ENCODE peak calls at places on chromosomes 4 and X, in eight cellular contexts. E is left lung; H is ELR; S is naive thymus-derived CD8-positive, alpha-beta T cell; W is iPS-NIHi11; M is stomach; Y is NCI-H146; R is suprapubic skin. N is an unnamed sample.

GRCh38 chrX:65866146-65866545 is 173.7 kb downstream of the VSIG4 start:
- DNase-seq in E (no peak), H (no peak), S (no peak), W (no peak), M (no peak), Y (no peak), R (no peak), N (no peak)

GRCh38 chr4:38759790-38760122 is 23.0 kb downstream of the TLR10 start:
- DNase-seq in E (no peak), H (no peak), S (no peak), W (no peak), M (no peak), Y (no peak), R (no peak), N (no peak)

GRCh38 chrX:6226053-6226645 is 2.5 kb downstream of the NLGN4X start:
- DNase-seq in E (peak; percentile 52), H (no peak), S (no peak), W (peak; percentile 7), M (no peak), Y (peak; percentile 28), R (no peak), N (no peak)

GRCh38 chr4:118729287-118730286 is 44.4 kb downstream of the METTL14 start:
- DNase-seq in E (no peak), H (peak; percentile 64), S (no peak), W (no peak), M (no peak), Y (no peak), R (no peak), N (no peak)

GRCh38 chrX:139202742-139203410 is 327.7 kb upstream of the F9 start:
- DNase-seq in E (peak; percentile 52), H (no peak), S (no peak), W (no peak), M (no peak), Y (no peak), R (no peak), N (no peak)

GRCh38 chrX:118026631-118027030 is 90.0 kb downstream of the KLHL13 start:
- DNase-seq in E (no peak), H (no peak), S (no peak), W (no peak), M (no peak), Y (no peak), R (no peak), N (no peak)

GRCh38 chrX:20718592-20718991 is 451.9 kb upstream of the RPS6KA3 start:
- DNase-seq in E (no peak), H (no peak), S (no peak), W (peak; percentile 14), M (no peak), Y (peak; percentile 31), R (no peak), N (no peak)

GRCh38 chr4:158080354-158080753 is 92.5 kb downstream of the GASK1B start:
- DNase-seq in E (no peak), H (no peak), S (no peak), W (no peak), M (no peak), Y (no peak), R (no peak), N (no peak)

GRCh38 chr4:83356899-83357661 is 22.4 kb upstream of the HPSE start:
- DNase-seq in E (no peak), H (peak; percentile 86), S (no peak), W (no peak), M (no peak), Y (no peak), R (no peak), N (peak; percentile 62)

GRCh38 chrX:7689791-7690412 is 153.1 kb upstream of the VCX start:
- DNase-seq in E (no peak), H (no peak), S (no peak), W (no peak), M (no peak), Y (peak; percentile 93), R (no peak), N (no peak)

GRCh38 chrX:11137543-11138139 is 26.5 kb downstream of the HCCS start:
- DNase-seq in E (no peak), H (peak; percentile 53), S (no peak), W (no peak), M (no peak), Y (peak; percentile 5), R (no peak), N (no peak)

GRCh38 chrX:58025979-58026378 is 115.7 kb upstream of the ZXDA start:
- DNase-seq in E (no peak), H (peak; percentile 20), S (no peak), W (peak; percentile 1), M (peak; percentile 33), Y (peak; percentile 47), R (no peak), N (no peak)

GRCh38 chr4:8351931-8352367 is 82.4 kb downstream of the HTRA3 start:
- DNase-seq in E (peak; percentile 42), H (no peak), S (no peak), W (no peak), M (peak; percentile 32), Y (no peak), R (peak; percentile 47), N (no peak)

GRCh38 chrX:12978205-12979010 is 3.5 kb downstream of the TMSB4X start:
- DNase-seq in E (peak; percentile 77), H (peak; percentile 61), S (peak; percentile 35), W (peak; percentile 12), M (peak; percentile 75), Y (peak; percentile 82), R (no peak), N (no peak)

GRCh38 chr4:150591284-150591874 is 9.4 kb downstream of the MAB21L2 start:
- DNase-seq in E (no peak), H (no peak), S (no peak), W (no peak), M (no peak), Y (peak; percentile 90), R (no peak), N (no peak)

GRCh38 chr4:37687666-37688065 is 1.5 kb upstream of the RELL1 start:
- DNase-seq in E (no peak), H (no peak), S (no peak), W (no peak), M (no peak), Y (no peak), R (no peak), N (no peak)